ENCODE peak calls at places on chromosomes 2 and 18, in five cellular contexts. V is mammary epithelial cell, W is hepatocyte, K is suprapubic skin, A is transverse colon. H is an unnamed sample.

GRCh38 chr2:143816927-143817326 is 687.7 kb downstream of the ARHGAP15 start:
- DNase-seq in V (no peak), W (no peak), K (no peak), A (no peak), H (no peak)

GRCh38 chr18:40760251-40760650 is 1194.8 kb upstream of the PIK3C3 start:
- DNase-seq in V (peak), W (no peak), K (no peak), A (no peak), H (no peak)

GRCh38 chr2:52844701-52845423 is 922.7 kb upstream of the CHAC2 start:
- DNase-seq in V (no peak), W (no peak), K (no peak), A (no peak), H (no peak)

GRCh38 chr2:181104512-181105121 is 124.2 kb downstream of the UBE2E3 start:
- DNase-seq in V (peak), W (peak), K (no peak), A (peak), H (no peak)

GRCh38 chr18:67211646-67212045 is 304.9 kb downstream of the DSEL start:
- DNase-seq in V (no peak), W (no peak), K (no peak), A (no peak), H (no peak)

GRCh38 chr2:225497175-225497574 is 97.7 kb downstream of the NYAP2 start:
- DNase-seq in V (no peak), W (no peak), K (no peak), A (no peak), H (no peak)

GRCh38 chr2:133346654-133347053 is 221.6 kb downstream of the NCKAP5 start:
- DNase-seq in V (peak), W (peak), K (peak), A (no peak), H (no peak)

GRCh38 chr18:58223717-58224424 is 179.8 kb downstream of the NEDD4L start:
- DNase-seq in V (peak), W (peak), K (no peak), A (peak), H (no peak)

GRCh38 chr2:29025711-29026110 is 44.6 kb downstream of the TOGARAM2 start:
- DNase-seq in V (no peak), W (no peak), K (no peak), A (no peak), H (no peak)

GRCh38 chr2:203928849-203929248 is 7.7 kb upstream of the ICOS start:
- DNase-seq in V (no peak), W (no peak), K (no peak), A (no peak), H (no peak)
- TF ChIP-seq CTCF in V (peak), W (peak), K (no peak), A (no peak), H (no peak)

DNA sequence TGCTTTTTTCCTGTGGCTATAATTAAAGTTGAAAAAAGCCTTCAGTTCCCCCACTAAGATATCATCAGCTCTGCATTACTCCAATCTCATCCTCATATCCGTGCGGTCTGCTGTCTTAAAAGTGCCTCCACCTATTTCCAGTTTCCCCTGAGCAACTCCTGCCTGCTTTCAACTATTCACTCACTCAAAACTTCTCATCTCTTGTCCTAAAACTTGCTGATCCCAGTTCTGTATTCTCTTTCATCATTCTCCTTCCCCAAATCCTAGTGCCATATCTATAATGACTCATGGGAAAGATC is 20.0 kb downstream of the ACVR1 start:
- DNase-seq in V (no peak), W (no peak), K (no peak), A (no peak), H (no peak)
- H3K27ac ChIP-seq in V (peak), W (peak), K (no peak), A (no peak), H (no peak)

GRCh38 chr2:114543106-114543806 is 100.8 kb downstream of the DPP10 start:
- DNase-seq in V (no peak), W (peak), K (no peak), A (peak), H (no peak)
- TF ChIP-seq CTCF in V (no peak), W (peak), K (peak), A (peak), H (no peak)

DNA sequence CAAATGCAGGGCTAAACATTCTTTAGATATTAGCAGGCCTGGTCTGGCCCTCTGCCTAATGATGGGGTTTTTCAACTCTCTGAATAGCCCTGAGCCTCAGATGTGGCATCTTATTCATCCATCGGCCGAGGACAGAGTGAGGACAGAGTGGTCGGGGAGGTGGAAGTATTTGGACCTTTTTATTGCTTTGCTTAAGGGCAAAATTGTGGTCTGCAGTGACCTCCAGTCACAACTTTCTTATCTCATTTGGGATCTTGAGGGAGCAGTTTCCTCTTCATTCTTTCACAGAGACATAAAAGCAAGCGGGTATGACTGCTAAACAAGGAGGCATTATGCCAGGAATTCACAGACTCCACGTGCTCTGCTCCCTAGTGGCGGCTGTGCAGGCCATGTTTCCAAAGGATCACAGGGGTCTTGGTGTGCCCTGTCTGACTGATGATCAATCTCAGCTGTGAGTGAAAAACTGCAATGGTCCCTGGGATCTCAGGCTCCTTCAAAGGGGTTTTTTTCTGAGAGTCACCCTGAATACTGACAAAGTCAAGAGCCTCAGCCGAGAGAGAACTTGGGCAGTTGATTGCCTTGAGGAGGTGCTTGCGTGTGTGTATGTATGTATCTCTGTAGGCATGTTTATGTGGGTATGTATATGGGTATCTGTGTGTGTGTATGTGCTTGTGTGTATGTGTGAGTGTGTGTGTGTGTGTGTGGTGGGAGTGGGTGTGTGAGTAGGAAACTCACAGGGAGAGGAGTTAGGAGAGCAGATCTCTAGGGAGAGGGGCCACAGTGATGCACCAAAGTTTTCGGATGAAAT is 47.6 kb downstream of the RAPGEF4 start:
- DNase-seq in V (peak), W (peak), K (no peak), A (no peak), H (no peak)
- H3K27ac ChIP-seq in V (no peak), W (no peak), K (no peak), A (no peak), H (no peak)

GRCh38 chr2:38076250-38076709 is 329 bp upstream of the CYP1B1 start:
- DNase-seq in V (peak), W (peak), K (peak), A (peak), H (peak)
- TF ChIP-seq CTCF in V (peak), W (no peak), K (peak), A (peak), H (no peak)

GRCh38 chr2:170573660-170574059 is 141.5 kb upstream of the SP5 start:
- DNase-seq in V (no peak), W (no peak), K (no peak), A (no peak), H (no peak)
- H3K27ac ChIP-seq in V (no peak), W (no peak), K (no peak), A (no peak), H (no peak)

GRCh38 chr2:24382363-24383021 is 22.2 kb upstream of the ITSN2 start:
- DNase-seq in V (peak), W (peak), K (peak), A (peak), H (peak)
- TF ChIP-seq CTCF in V (peak), W (peak), K (peak), A (peak), H (peak)

DNA sequence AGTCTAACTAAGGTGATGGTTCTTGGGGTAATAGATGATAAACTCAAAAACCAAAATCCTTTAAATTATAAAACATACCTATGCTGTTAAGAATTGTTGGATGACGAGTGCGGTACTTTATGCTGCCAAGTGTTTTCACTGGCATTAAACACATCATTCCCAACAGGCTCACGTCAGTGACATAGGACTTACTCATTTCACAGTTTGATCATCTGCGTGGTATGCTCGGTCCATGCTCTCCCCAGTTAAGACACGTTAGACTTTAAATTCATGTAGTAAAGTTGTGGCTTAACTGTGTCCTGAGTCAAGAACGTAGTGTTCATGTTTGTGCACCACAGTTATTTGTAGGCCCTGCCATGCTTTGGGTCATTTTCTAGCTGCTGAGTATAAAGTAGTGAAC is 125.6 kb upstream of the MYT1L start:
- DNase-seq in V (no peak), W (no peak), K (no peak), A (no peak), H (no peak)
- H3K27ac ChIP-seq in V (no peak), W (no peak), K (no peak), A (no peak), H (no peak)

H was measured in sigmoid colon.